ENCODE peak calls at places on chromosomes 12 and 14, in seven cellular contexts. Y, A, C, H, F, S and E are unnamed samples.

GRCh38 chr12:47746073-47746472 is 12.6 kb downstream of the RAPGEF3 start:
- DNase-seq in Y (no peak), A (no peak), C (no peak), H (no peak), F (no peak), S (no peak), E (peak)

GRCh38 chr14:104184911-104185499 is 46.6 kb downstream of the KIF26A start:
- DNase-seq in Y (no peak), A (peak), C (no peak), H (no peak), F (no peak), S (no peak), E (no peak)

GRCh38 chr14:43147480-43147879 is 1359.6 kb downstream of the FSCB start:
- DNase-seq in Y (no peak), A (no peak), C (no peak), H (no peak), F (no peak), S (no peak), E (no peak)

GRCh38 chr12:84698576-84699333 is 213.8 kb downstream of the SLC6A15 start:
- DNase-seq in Y (no peak), A (no peak), C (no peak), H (no peak), F (no peak), S (no peak), E (no peak)

GRCh38 chr14:89542768-89543419 is 125.9 kb upstream of the FOXN3 start:
- DNase-seq in Y (no peak), A (no peak), C (no peak), H (no peak), F (no peak), S (no peak), E (no peak)

GRCh38 chr12:116878567-116879508 is 2.4 kb downstream of the HRK start:
- DNase-seq in Y (peak), A (no peak), C (no peak), H (no peak), F (no peak), S (no peak), E (peak)

GRCh38 chr14:100105357-100106169 is 40.3 kb downstream of the EVL start:
- DNase-seq in Y (no peak), A (no peak), C (peak), H (peak), F (no peak), S (no peak), E (no peak)

GRCh38 chr12:131092911-131093901 is 139.5 kb downstream of the ADGRD1 start:
- DNase-seq in Y (no peak), A (peak), C (peak), H (no peak), F (peak), S (no peak), E (peak)

GRCh38 chr12:103634732-103635131 is 47.7 kb downstream of the STAB2 start:
- DNase-seq in Y (no peak), A (no peak), C (no peak), H (no peak), F (no peak), S (no peak), E (no peak)

GRCh38 chr14:70907172-70907995 is at the start of gene PCNX1:
- DNase-seq in Y (peak), A (peak), C (peak), H (peak), F (peak), S (peak), E (peak)

GRCh38 chr12:19872745-19873144 is 433.5 kb downstream of the AEBP2 start:
- DNase-seq in Y (no peak), A (no peak), C (no peak), H (peak), F (no peak), S (no peak), E (no peak)